ENCODE peak calls at places on chromosome 19, in eight cellular contexts. One of them, this sample, is unnamed. For H3K4me1, the result is how much of the 10 kb centered on the place peaks cover.

GRCh38 chr19:4220188-4220587 is 9.1 kb upstream of the EBI3 start:
- DNase-seq in GM23338: no peak
- DNase-seq in CD8-positive, alpha-beta T cell: no peak
- DNase-seq in ovary: no peak
- DNase-seq in effector memory CD4-positive, alpha-beta T cell: no peak
- DNase-seq in IMR-90: no peak
- DNase-seq in tibial nerve: no peak
- DNase-seq in mammary epithelial cell: no peak
- DNase-seq in this sample: no peak

GRCh38 chr19:58569191-58569942 is 3.8 kb downstream of the MZF1 start:
- DNase-seq in mammary epithelial cell: no peak
- DNase-seq in ovary: peak
- DNase-seq in effector memory CD4-positive, alpha-beta T cell: no peak
- DNase-seq in tibial nerve: no peak
- DNase-seq in CD8-positive, alpha-beta T cell: no peak
- DNase-seq in IMR-90: no peak
- DNase-seq in GM23338: no peak
- DNase-seq in this sample: no peak

GRCh38 chr19:48443262-48443661 is 2.5 kb upstream of the GRWD1 start:
- DNase-seq in effector memory CD4-positive, alpha-beta T cell: no peak
- DNase-seq in IMR-90: no peak
- DNase-seq in ovary: no peak
- DNase-seq in tibial nerve: no peak
- DNase-seq in mammary epithelial cell: no peak
- DNase-seq in CD8-positive, alpha-beta T cell: no peak
- DNase-seq in GM23338: peak
- DNase-seq in this sample: no peak

GRCh38 chr19:45470147-45471081 is 2.6 kb downstream of the FOSB start:
- DNase-seq in tibial nerve: peak
- DNase-seq in effector memory CD4-positive, alpha-beta T cell: peak
- DNase-seq in GM23338: no peak
- DNase-seq in IMR-90: peak
- DNase-seq in mammary epithelial cell: peak
- DNase-seq in ovary: peak
- DNase-seq in CD8-positive, alpha-beta T cell: no peak
- DNase-seq in this sample: no peak

GRCh38 chr19:46480409-46480808 is 9.0 kb upstream of the PNMA8A start:
- DNase-seq in CD8-positive, alpha-beta T cell: no peak
- DNase-seq in effector memory CD4-positive, alpha-beta T cell: no peak
- DNase-seq in IMR-90: peak
- DNase-seq in tibial nerve: no peak
- DNase-seq in GM23338: peak
- DNase-seq in ovary: peak
- DNase-seq in mammary epithelial cell: no peak
- DNase-seq in this sample: no peak

GRCh38 chr19:28075229-28075628 is 1137.7 kb downstream of the UQCRFS1 start:
- DNase-seq in effector memory CD4-positive, alpha-beta T cell: no peak
- DNase-seq in GM23338: no peak
- DNase-seq in ovary: no peak
- DNase-seq in mammary epithelial cell: no peak
- DNase-seq in CD8-positive, alpha-beta T cell: no peak
- DNase-seq in IMR-90: no peak
- DNase-seq in tibial nerve: no peak
- DNase-seq in this sample: no peak

GRCh38 chr19:45075215-45076028 is 856 bp downstream of the ZNF296 start:
- DNase-seq in tibial nerve: peak
- DNase-seq in effector memory CD4-positive, alpha-beta T cell: peak
- DNase-seq in IMR-90: no peak
- DNase-seq in ovary: no peak
- DNase-seq in mammary epithelial cell: no peak
- DNase-seq in GM23338: peak
- DNase-seq in CD8-positive, alpha-beta T cell: peak
- DNase-seq in this sample: peak

GRCh38 chr19:18121166-18121565 is 23.6 kb downstream of the MAST3 start:
- DNase-seq in effector memory CD4-positive, alpha-beta T cell: no peak
- DNase-seq in GM23338: no peak
- DNase-seq in mammary epithelial cell: no peak
- DNase-seq in CD8-positive, alpha-beta T cell: no peak
- DNase-seq in ovary: no peak
- DNase-seq in IMR-90: no peak
- DNase-seq in tibial nerve: no peak
- DNase-seq in this sample: no peak

GRCh38 chr19:31312004-31312403 is 37.2 kb downstream of the TSHZ3 start:
- DNase-seq in IMR-90: peak
- DNase-seq in GM23338: no peak
- DNase-seq in ovary: no peak
- DNase-seq in mammary epithelial cell: peak
- DNase-seq in tibial nerve: peak
- DNase-seq in CD8-positive, alpha-beta T cell: no peak
- DNase-seq in effector memory CD4-positive, alpha-beta T cell: no peak
- DNase-seq in this sample: no peak

GRCh38 chr19:7983995-7984837 is 21.2 kb downstream of the ELAVL1 start:
- DNase-seq in ovary: no peak
- DNase-seq in CD8-positive, alpha-beta T cell: no peak
- DNase-seq in IMR-90: no peak
- DNase-seq in GM23338: no peak
- DNase-seq in effector memory CD4-positive, alpha-beta T cell: no peak
- DNase-seq in tibial nerve: no peak
- DNase-seq in mammary epithelial cell: peak
- DNase-seq in this sample: no peak

GRCh38 chr19:56687036-56687435 is 15.5 kb upstream of the ZNF835 start:
- DNase-seq in mammary epithelial cell: no peak
- DNase-seq in GM23338: no peak
- DNase-seq in IMR-90: no peak
- DNase-seq in effector memory CD4-positive, alpha-beta T cell: no peak
- DNase-seq in CD8-positive, alpha-beta T cell: no peak
- DNase-seq in ovary: no peak
- DNase-seq in tibial nerve: no peak
- DNase-seq in this sample: no peak

GRCh38 chr19:12779162-12779993 is 4.0 kb upstream of the HOOK2 start:
- DNase-seq in CD8-positive, alpha-beta T cell: no peak
- DNase-seq in mammary epithelial cell: peak
- DNase-seq in tibial nerve: no peak
- DNase-seq in effector memory CD4-positive, alpha-beta T cell: no peak
- DNase-seq in IMR-90: peak
- DNase-seq in GM23338: peak
- DNase-seq in ovary: peak
- DNase-seq in this sample: peak

GRCh38 chr19:55451522-55452380 is 8.7 kb upstream of the SHISA7 start:
- DNase-seq in tibial nerve: no peak
- DNase-seq in CD8-positive, alpha-beta T cell: no peak
- DNase-seq in ovary: no peak
- DNase-seq in GM23338: no peak
- DNase-seq in IMR-90: no peak
- DNase-seq in mammary epithelial cell: no peak
- DNase-seq in effector memory CD4-positive, alpha-beta T cell: no peak
- DNase-seq in this sample: peak

GRCh38 chr19:35261356-35262100 is 7.2 kb upstream of the USF2 start:
- DNase-seq in mammary epithelial cell: no peak
- DNase-seq in CD8-positive, alpha-beta T cell: peak
- DNase-seq in GM23338: no peak
- DNase-seq in tibial nerve: no peak
- DNase-seq in ovary: peak
- DNase-seq in effector memory CD4-positive, alpha-beta T cell: no peak
- DNase-seq in IMR-90: no peak
- DNase-seq in this sample: no peak

GRCh38 chr19:18478545-18479311 is 40.8 kb upstream of the ISYNA1 start:
- DNase-seq in mammary epithelial cell: peak
- DNase-seq in ovary: peak
- DNase-seq in CD8-positive, alpha-beta T cell: peak
- DNase-seq in tibial nerve: peak
- DNase-seq in GM23338: no peak
- DNase-seq in effector memory CD4-positive, alpha-beta T cell: peak
- DNase-seq in IMR-90: peak
- DNase-seq in this sample: peak

GRCh38 chr19:45558399-45558878 is 26.2 kb downstream of the OPA3 start:
- DNase-seq in mammary epithelial cell: peak
- DNase-seq in CD8-positive, alpha-beta T cell: peak
- DNase-seq in GM23338: peak
- DNase-seq in effector memory CD4-positive, alpha-beta T cell: peak
- DNase-seq in IMR-90: peak
- DNase-seq in tibial nerve: peak
- DNase-seq in ovary: no peak
- DNase-seq in this sample: peak

GRCh38 chr19:17686592-17687042 is 1.5 kb downstream of the UNC13A start:
- DNase-seq in IMR-90: no peak
- DNase-seq in CD8-positive, alpha-beta T cell: no peak
- DNase-seq in GM23338: peak
- DNase-seq in effector memory CD4-positive, alpha-beta T cell: no peak
- DNase-seq in tibial nerve: no peak
- DNase-seq in ovary: no peak
- DNase-seq in mammary epithelial cell: no peak
- DNase-seq in this sample: no peak

GRCh38 chr19:56105090-56105701 is 15.9 kb downstream of the ZNF787 start:
- DNase-seq in GM23338: peak
- DNase-seq in effector memory CD4-positive, alpha-beta T cell: peak
- DNase-seq in IMR-90: peak
- DNase-seq in ovary: peak
- DNase-seq in mammary epithelial cell: peak
- DNase-seq in CD8-positive, alpha-beta T cell: peak
- DNase-seq in tibial nerve: peak
- DNase-seq in this sample: peak

GRCh38 chr19:31350033-31350692 is 927 bp upstream of the TSHZ3 start:
- DNase-seq in ovary: peak
- DNase-seq in mammary epithelial cell: no peak
- DNase-seq in GM23338: no peak
- DNase-seq in tibial nerve: no peak
- DNase-seq in IMR-90: no peak
- DNase-seq in effector memory CD4-positive, alpha-beta T cell: no peak
- DNase-seq in CD8-positive, alpha-beta T cell: no peak
- DNase-seq in this sample: no peak

GRCh38 chr19:29841559-29842367 is 30.0 kb downstream of the CCNE1 start:
- DNase-seq in IMR-90: peak
- DNase-seq in CD8-positive, alpha-beta T cell: no peak
- DNase-seq in GM23338: peak
- DNase-seq in mammary epithelial cell: peak
- DNase-seq in ovary: peak
- DNase-seq in effector memory CD4-positive, alpha-beta T cell: no peak
- DNase-seq in tibial nerve: no peak
- DNase-seq in this sample: peak

GRCh38 chr19:8552810-8553209 is 24.4 kb downstream of the MYO1F start:
- DNase-seq in tibial nerve: no peak
- DNase-seq in CD8-positive, alpha-beta T cell: no peak
- DNase-seq in GM23338: peak
- DNase-seq in ovary: no peak
- DNase-seq in IMR-90: peak
- DNase-seq in mammary epithelial cell: peak
- DNase-seq in effector memory CD4-positive, alpha-beta T cell: no peak
- DNase-seq in this sample: peak

GRCh38 chr19:18541992-18542935 is 1.1 kb downstream of the FKBP8 start:
- DNase-seq in ovary: no peak
- DNase-seq in effector memory CD4-positive, alpha-beta T cell: no peak
- DNase-seq in GM23338: peak
- DNase-seq in tibial nerve: no peak
- DNase-seq in CD8-positive, alpha-beta T cell: no peak
- DNase-seq in IMR-90: no peak
- DNase-seq in mammary epithelial cell: no peak
- DNase-seq in this sample: peak

GRCh38 chr19:41399091-41399490 is 1.5 kb downstream of the BCKDHA start:
- DNase-seq in CD8-positive, alpha-beta T cell: no peak
- DNase-seq in tibial nerve: no peak
- DNase-seq in effector memory CD4-positive, alpha-beta T cell: no peak
- DNase-seq in IMR-90: no peak
- DNase-seq in GM23338: no peak
- DNase-seq in mammary epithelial cell: no peak
- DNase-seq in ovary: no peak
- DNase-seq in this sample: no peak
- H3K4me3 ChIP-seq in CD8-positive, alpha-beta T cell: no peak
- H3K4me3 ChIP-seq in tibial nerve: no peak
- H3K4me3 ChIP-seq in effector memory CD4-positive, alpha-beta T cell: no peak
- H3K4me3 ChIP-seq in IMR-90: no peak
- H3K4me3 ChIP-seq in GM23338: peak
- H3K4me3 ChIP-seq in mammary epithelial cell: peak
- H3K4me3 ChIP-seq in ovary: no peak
- H3K4me3 ChIP-seq in this sample: peak

GRCh38 chr19:10818306-10819123 is 17.5 kb downstream of the TMED1 start:
- DNase-seq in GM23338: no peak
- DNase-seq in tibial nerve: no peak
- DNase-seq in ovary: no peak
- DNase-seq in effector memory CD4-positive, alpha-beta T cell: no peak
- DNase-seq in CD8-positive, alpha-beta T cell: no peak
- DNase-seq in IMR-90: no peak
- DNase-seq in mammary epithelial cell: no peak
- DNase-seq in this sample: no peak
- H3K27ac ChIP-seq in GM23338: no peak
- H3K27ac ChIP-seq in tibial nerve: peak
- H3K27ac ChIP-seq in ovary: peak
- H3K27ac ChIP-seq in effector memory CD4-positive, alpha-beta T cell: no peak
- H3K27ac ChIP-seq in CD8-positive, alpha-beta T cell: no peak
- H3K27ac ChIP-seq in IMR-90: peak
- H3K27ac ChIP-seq in mammary epithelial cell: no peak
- H3K27ac ChIP-seq in this sample: no peak

DNA sequence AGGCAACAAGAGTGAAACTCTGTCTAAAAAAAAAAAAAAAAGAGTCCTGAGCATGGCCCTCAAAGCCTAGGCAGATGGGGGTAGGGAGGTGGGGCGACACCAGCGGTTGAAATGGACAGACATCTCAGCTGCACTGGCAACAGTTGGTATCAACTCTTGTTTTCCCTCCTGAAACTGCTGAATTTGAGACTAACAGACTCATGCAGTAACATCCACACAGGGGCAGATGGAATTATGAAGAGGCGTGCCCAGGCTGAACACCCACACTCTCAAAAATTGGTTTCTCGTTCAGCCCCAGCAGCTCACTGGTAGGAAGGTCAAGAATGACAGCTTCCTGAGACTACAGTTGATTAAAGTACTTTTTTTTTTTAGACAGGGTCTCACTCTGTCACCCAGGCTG is 24.1 kb downstream of the PBX4 start:
- DNase-seq in GM23338: no peak
- DNase-seq in tibial nerve: no peak
- DNase-seq in effector memory CD4-positive, alpha-beta T cell: no peak
- DNase-seq in IMR-90: no peak
- DNase-seq in ovary: no peak
- DNase-seq in CD8-positive, alpha-beta T cell: no peak
- DNase-seq in mammary epithelial cell: no peak
- DNase-seq in this sample: no peak
- H3K4me1 ChIP-seq in GM23338: under half
- H3K4me1 ChIP-seq in tibial nerve: under half
- H3K4me1 ChIP-seq in effector memory CD4-positive, alpha-beta T cell: under half
- H3K4me1 ChIP-seq in IMR-90: under half
- H3K4me1 ChIP-seq in ovary: under half
- H3K4me1 ChIP-seq in CD8-positive, alpha-beta T cell: under half
- H3K4me1 ChIP-seq in mammary epithelial cell: under half
- H3K4me1 ChIP-seq in this sample: under half

DNA sequence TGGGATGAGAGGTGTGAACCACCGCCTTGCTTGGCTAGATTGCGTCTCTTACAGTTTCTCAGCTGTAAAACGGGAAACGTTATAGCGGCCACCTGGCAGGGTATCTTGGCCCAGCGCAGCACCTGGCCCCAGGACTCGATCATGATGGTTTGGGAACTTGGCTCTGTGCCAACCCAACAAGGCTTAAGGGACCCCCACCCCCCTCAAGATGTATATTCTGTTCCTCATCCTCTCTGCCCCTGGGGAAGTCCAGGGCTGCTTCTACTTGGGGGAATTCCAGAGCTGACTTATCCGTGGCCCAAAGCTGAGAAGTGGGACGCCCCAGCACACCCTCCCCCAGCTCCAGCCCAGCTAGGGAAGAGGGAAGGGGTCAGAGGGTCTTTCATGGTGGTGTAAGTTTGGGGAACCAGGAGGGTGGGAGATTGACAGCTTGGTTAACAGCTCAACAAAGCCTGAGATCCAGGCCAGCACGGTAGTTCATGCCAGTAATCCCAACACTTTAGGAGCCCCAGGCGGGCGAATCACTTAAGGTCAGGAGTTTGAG is 695 bp downstream of the ICAM1 start:
- DNase-seq in IMR-90: peak
- DNase-seq in GM23338: no peak
- DNase-seq in tibial nerve: no peak
- DNase-seq in mammary epithelial cell: no peak
- DNase-seq in ovary: no peak
- DNase-seq in CD8-positive, alpha-beta T cell: peak
- DNase-seq in effector memory CD4-positive, alpha-beta T cell: peak
- DNase-seq in this sample: peak
- H3K4me3 ChIP-seq in IMR-90: peak
- H3K4me3 ChIP-seq in GM23338: peak
- H3K4me3 ChIP-seq in tibial nerve: peak
- H3K4me3 ChIP-seq in mammary epithelial cell: no peak
- H3K4me3 ChIP-seq in ovary: peak
- H3K4me3 ChIP-seq in CD8-positive, alpha-beta T cell: peak
- H3K4me3 ChIP-seq in effector memory CD4-positive, alpha-beta T cell: peak
- H3K4me3 ChIP-seq in this sample: no peak